ENCODE peak calls at places on chromosomes 1 and 21, in six cellular contexts. Z is activated CD4-positive, CD25-positive, alpha-beta regulatory T cell treated with anti-CD3 and anti-CD28 coated beads, Interleukin-2, amount 50 U/mL, for 72 hours; G is germinal center; D is NAMALWA; K is sciatic nerve; Y is D341Med. S is an unnamed sample.

GRCh38 chr1:100353988-100354387 is 1.7 kb downstream of the CDC14A start:
- DNase-seq in Z (no peak), G (no peak), D (peak; percentile 15), K (no peak), Y (no peak), S (no peak)

GRCh38 chr1:244437108-244437507 is 14.6 kb downstream of the ADSS2 start:
- DNase-seq in Z (no peak), G (no peak), D (no peak), K (no peak), Y (no peak), S (no peak)

GRCh38 chr1:27979151-27979858 is 19.5 kb downstream of the XKR8 start:
- DNase-seq in Z (no peak), G (peak; percentile 34), D (peak; percentile 76), K (no peak), Y (peak; percentile 42), S (no peak)

GRCh38 chr21:36183144-36183795 is 26.6 kb downstream of the DOP1B start:
- DNase-seq in Z (no peak), G (no peak), D (no peak), K (no peak), Y (no peak), S (no peak)

GRCh38 chr1:68104155-68104554 is 53.7 kb upstream of the DIRAS3 start:
- DNase-seq in Z (no peak), G (no peak), D (no peak), K (no peak), Y (no peak), S (no peak)

GRCh38 chr21:45141507-45141906 is 67.1 kb downstream of the ADARB1 start:
- DNase-seq in Z (no peak), G (no peak), D (no peak), K (no peak), Y (peak; percentile 10), S (no peak)

GRCh38 chr1:236253119-236253518 is 28.6 kb downstream of the ERO1B start:
- DNase-seq in Z (no peak), G (no peak), D (no peak), K (no peak), Y (no peak), S (no peak)

GRCh38 chr1:33634806-33635205 is 162.4 kb downstream of the ZSCAN20 start:
- DNase-seq in Z (no peak), G (peak; percentile 39), D (peak; percentile 64), K (no peak), Y (peak; percentile 62), S (no peak)

GRCh38 chr1:91123773-91124172 is 101.9 kb upstream of the ZNF644 start:
- DNase-seq in Z (no peak), G (no peak), D (no peak), K (no peak), Y (no peak), S (no peak)

GRCh38 chr1:226308166-226308722 is 720 bp downstream of the LIN9 start:
- DNase-seq in Z (no peak), G (no peak), D (peak; percentile 45), K (no peak), Y (no peak), S (no peak)

GRCh38 chr1:78339490-78339889 is 151.3 kb upstream of the PTGFR start:
- DNase-seq in Z (no peak), G (no peak), D (no peak), K (no peak), Y (no peak), S (no peak)

GRCh38 chr1:153395776-153396175 is 4.9 kb upstream of the S100A8 start:
- DNase-seq in Z (no peak), G (no peak), D (no peak), K (no peak), Y (no peak), S (no peak)

GRCh38 chr1:974687-975328 is 7.1 kb downstream of the PERM1 start:
- DNase-seq in Z (no peak), G (no peak), D (no peak), K (no peak), Y (no peak), S (no peak)

GRCh38 chr1:42675467-42675866 is 6.8 kb upstream of the YBX1 start:
- DNase-seq in Z (no peak), G (no peak), D (no peak), K (no peak), Y (no peak), S (no peak)

GRCh38 chr1:209595032-209595431 is 11.5 kb downstream of the CAMK1G start:
- DNase-seq in Z (no peak), G (no peak), D (no peak), K (no peak), Y (no peak), S (no peak)

GRCh38 chr1:241679961-241680360 is 27.9 kb downstream of the WDR64 start:
- DNase-seq in Z (no peak), G (no peak), D (no peak), K (no peak), Y (no peak), S (no peak)

GRCh38 chr1:83500987-83501591 is 497.8 kb downstream of the TTLL7 start:
- DNase-seq in Z (no peak), G (no peak), D (no peak), K (no peak), Y (no peak), S (no peak)

GRCh38 chr1:205774277-205775014 is 836 bp downstream of the RAB29 start:
- DNase-seq in Z (peak; percentile 36), G (peak; percentile 24), D (peak; percentile 46), K (no peak), Y (peak; percentile 58), S (peak; percentile 85)

GRCh38 chr1:210464519-210465039 is 135.9 kb downstream of the HHAT start:
- DNase-seq in Z (no peak), G (no peak), D (no peak), K (no peak), Y (no peak), S (no peak)

GRCh38 chr1:32345289-32345827 is 9.3 kb upstream of the MARCKSL1 start:
- DNase-seq in Z (no peak), G (no peak), D (no peak), K (no peak), Y (no peak), S (no peak)

GRCh38 chr1:160954158-160955104 is at the start of gene ITLN2:
- DNase-seq in Z (peak; percentile 54), G (peak; percentile 76), D (peak; percentile 87), K (peak; percentile 39), Y (peak; percentile 73), S (no peak)

GRCh38 chr1:65221638-65222421 is 73.8 kb downstream of the AK4 start:
- DNase-seq in Z (no peak), G (no peak), D (no peak), K (no peak), Y (no peak), S (no peak)

GRCh38 chr1:221768444-221769066 is 26.7 kb upstream of the DUSP10 start:
- DNase-seq in Z (no peak), G (no peak), D (no peak), K (no peak), Y (no peak), S (no peak)

GRCh38 chr1:223725578-223725977 is 13.2 kb downstream of the CAPN2 start:
- DNase-seq in Z (no peak), G (no peak), D (no peak), K (no peak), Y (no peak), S (no peak)

GRCh38 chr1:161193561-161194235 is 5.2 kb downstream of the ADAMTS4 start:
- DNase-seq in Z (no peak), G (no peak), D (no peak), K (peak; percentile 73), Y (no peak), S (no peak)

GRCh38 chr1:110556471-110556807 is 37.5 kb upstream of the KCNA10 start:
- DNase-seq in Z (no peak), G (no peak), D (no peak), K (peak; percentile 69), Y (no peak), S (no peak)

GRCh38 chr1:87615917-87616316 is 287.2 kb downstream of the LMO4 start:
- DNase-seq in Z (no peak), G (no peak), D (no peak), K (no peak), Y (no peak), S (no peak)

GRCh38 chr1:208759250-208759649 is 515.1 kb upstream of the PLXNA2 start:
- DNase-seq in Z (no peak), G (no peak), D (no peak), K (no peak), Y (no peak), S (no peak)

GRCh38 chr1:64161347-64162080 is 41.9 kb upstream of the UBE2U start:
- DNase-seq in Z (no peak), G (no peak), D (no peak), K (no peak), Y (no peak), S (no peak)

GRCh38 chr1:226679853-226680516 is 59.1 kb downstream of the ITPKB start:
- DNase-seq in Z (peak; percentile 71), G (peak; percentile 78), D (peak; percentile 92), K (peak; percentile 95), Y (no peak), S (peak; percentile 79)

GRCh38 chr1:217089239-217090014 is 366.2 kb upstream of the ESRRG start:
- DNase-seq in Z (no peak), G (no peak), D (no peak), K (no peak), Y (peak; percentile 50), S (no peak)

GRCh38 chr1:224707849-224708725 is 92.0 kb downstream of the CNIH3 start:
- DNase-seq in Z (no peak), G (no peak), D (no peak), K (no peak), Y (no peak), S (no peak)

GRCh38 chr1:229031491-229032341 is 239.2 kb upstream of the RAB4A start:
- DNase-seq in Z (no peak), G (no peak), D (no peak), K (no peak), Y (no peak), S (no peak)

GRCh38 chr1:24856787-24857527 is 73.1 kb downstream of the RUNX3 start:
- DNase-seq in Z (no peak), G (no peak), D (no peak), K (no peak), Y (no peak), S (no peak)

GRCh38 chr1:155073377-155074272 is 5.0 kb upstream of the EFNA3 start:
- DNase-seq in Z (no peak), G (no peak), D (no peak), K (peak; percentile 46), Y (no peak), S (peak; percentile 28)

GRCh38 chr1:20712210-20712577 is 5.6 kb downstream of the KIF17 start:
- DNase-seq in Z (no peak), G (no peak), D (no peak), K (no peak), Y (no peak), S (no peak)

GRCh38 chr1:29607236-29607635 is 370.9 kb downstream of the PTPRU start:
- DNase-seq in Z (no peak), G (no peak), D (no peak), K (no peak), Y (no peak), S (no peak)

GRCh38 chr1:159889821-159890252 is 10.1 kb downstream of the CFAP45 start:
- DNase-seq in Z (no peak), G (peak; percentile 66), D (peak; percentile 57), K (no peak), Y (no peak), S (no peak)

S was measured in natural killer cell treated with Interleukin-12 subunit alpha and Interleukin-12 subunit beta and Interleukin-15 and Interleukin-18, amount 100 ng/mL, for 72 hours.